ENCODE peak calls at places on chromosomes 1 and 21, in ten cellular contexts. Y, T, X, D, V, E, S, C, B and K are unnamed samples.
A peak's percentile ranks its signal among the peaks of the same experiment; 100 is the strongest.

GRCh38 chr1:117641536-117641935 is 35.7 kb downstream of the TENT5C start:
- DNase-seq in Y (no peak), T (no peak), X (no peak), D (no peak), V (peak; percentile 25), E (no peak), S (no peak), C (no peak), B (no peak), K (no peak)

GRCh38 chr1:58017641-58018040 is 528.9 kb downstream of the OMA1 start:
- DNase-seq in Y (no peak), T (no peak), X (no peak), D (no peak), V (no peak), E (no peak), S (no peak), C (no peak), B (no peak), K (no peak)

GRCh38 chr1:38274974-38275373 is 228.4 kb upstream of the POU3F1 start:
- DNase-seq in Y (no peak), T (peak; percentile 51), X (no peak), D (no peak), V (no peak), E (peak; percentile 15), S (no peak), C (no peak), B (peak; percentile 24), K (no peak)

GRCh38 chr1:226181996-226182714 is 4.4 kb downstream of the ACBD3 start:
- DNase-seq in Y (no peak), T (no peak), X (peak; percentile 56), D (peak; percentile 14), V (peak; percentile 62), E (peak; percentile 79), S (no peak), C (peak; percentile 50), B (peak; percentile 49), K (peak; percentile 45)

GRCh38 chr1:221822591-221822990 is 80.7 kb upstream of the DUSP10 start:
- DNase-seq in Y (no peak), T (no peak), X (no peak), D (no peak), V (no peak), E (no peak), S (no peak), C (no peak), B (no peak), K (no peak)

GRCh38 chr1:6882414-6882813 is 97.2 kb downstream of the CAMTA1 start:
- DNase-seq in Y (no peak), T (no peak), X (no peak), D (no peak), V (no peak), E (no peak), S (no peak), C (no peak), B (no peak), K (no peak)

GRCh38 chr1:20285510-20285909 is 5.2 kb upstream of the VWA5B1 start:
- DNase-seq in Y (no peak), T (no peak), X (no peak), D (no peak), V (no peak), E (no peak), S (no peak), C (no peak), B (no peak), K (no peak)

GRCh38 chr1:192521734-192522133 is 53.8 kb upstream of the RGS1 start:
- DNase-seq in Y (no peak), T (no peak), X (no peak), D (no peak), V (no peak), E (no peak), S (no peak), C (no peak), B (no peak), K (no peak)

GRCh38 chr1:176745945-176746344 is 283.0 kb downstream of the PAPPA2 start:
- DNase-seq in Y (no peak), T (no peak), X (no peak), D (no peak), V (no peak), E (peak; percentile 26), S (no peak), C (peak; percentile 12), B (no peak), K (no peak)

GRCh38 chr1:57089855-57090254 is 124.0 kb upstream of the C8B start:
- DNase-seq in Y (no peak), T (no peak), X (no peak), D (no peak), V (no peak), E (no peak), S (no peak), C (no peak), B (no peak), K (no peak)

GRCh38 chr1:187491082-187491720 is 662.5 kb downstream of the PLA2G4A start:
- DNase-seq in Y (no peak), T (no peak), X (no peak), D (peak; percentile 33), V (no peak), E (peak; percentile 12), S (no peak), C (peak; percentile 29), B (peak; percentile 40), K (no peak)

GRCh38 chr1:77469311-77469710 is 187.5 kb downstream of the AK5 start:
- DNase-seq in Y (no peak), T (no peak), X (no peak), D (no peak), V (no peak), E (no peak), S (no peak), C (no peak), B (no peak), K (no peak)

GRCh38 chr1:54111624-54112023 is 41.2 kb downstream of the CDCP2 start:
- DNase-seq in Y (no peak), T (peak; percentile 62), X (no peak), D (no peak), V (peak; percentile 36), E (no peak), S (no peak), C (no peak), B (no peak), K (no peak)

GRCh38 chr1:228082975-228083870 is 715 bp downstream of the ARF1 start:
- DNase-seq in Y (peak; percentile 56), T (no peak), X (peak; percentile 56), D (no peak), V (peak; percentile 78), E (peak; percentile 66), S (no peak), C (no peak), B (peak; percentile 78), K (no peak)

GRCh38 chr1:211639500-211640361 is 35.7 kb downstream of the NEK2 start:
- DNase-seq in Y (no peak), T (peak; percentile 82), X (no peak), D (no peak), V (peak; percentile 25), E (peak; percentile 92), S (no peak), C (peak; percentile 80), B (peak; percentile 29), K (peak; percentile 67)

GRCh38 chr21:41141031-41141457 is 26.9 kb upstream of the BACE2 start:
- DNase-seq in Y (no peak), T (peak; percentile 69), X (no peak), D (no peak), V (no peak), E (peak; percentile 96), S (no peak), C (peak; percentile 69), B (no peak), K (peak; percentile 16)

GRCh38 chr1:84298688-84299535 is 2.6 kb upstream of the SAMD13 start:
- DNase-seq in Y (peak; percentile 30), T (no peak), X (peak; percentile 20), D (peak; percentile 44), V (peak; percentile 62), E (peak; percentile 39), S (no peak), C (peak; percentile 13), B (peak; percentile 39), K (no peak)

GRCh38 chr1:160108888-160109662 is 6.5 kb upstream of the ATP1A2 start:
- DNase-seq in Y (no peak), T (no peak), X (no peak), D (no peak), V (no peak), E (peak; percentile 40), S (peak; percentile 3), C (no peak), B (peak; percentile 65), K (no peak)

GRCh38 chr1:175126347-175126746 is 58.7 kb downstream of the TNN start:
- DNase-seq in Y (no peak), T (no peak), X (no peak), D (no peak), V (no peak), E (no peak), S (no peak), C (no peak), B (no peak), K (no peak)

GRCh38 chr1:155052412-155053400 is 1.6 kb downstream of the ADAM15 start:
- DNase-seq in Y (no peak), T (no peak), X (peak; percentile 62), D (no peak), V (peak; percentile 76), E (peak; percentile 27), S (peak; percentile 80), C (peak; percentile 41), B (no peak), K (no peak)

GRCh38 chr1:173303984-173304383 is 96.9 kb upstream of the TNFSF4 start:
- DNase-seq in Y (no peak), T (no peak), X (no peak), D (no peak), V (no peak), E (no peak), S (no peak), C (no peak), B (no peak), K (no peak)

GRCh38 chr1:72037745-72038343 is 244.5 kb downstream of the NEGR1 start:
- DNase-seq in Y (no peak), T (no peak), X (no peak), D (peak; percentile 43), V (peak; percentile 46), E (peak; percentile 43), S (peak; percentile 35), C (peak; percentile 23), B (peak; percentile 74), K (no peak)

GRCh38 chr1:169112241-169112640 is 5.8 kb downstream of the ATP1B1 start:
- DNase-seq in Y (no peak), T (no peak), X (no peak), D (no peak), V (peak; percentile 57), E (peak; percentile 36), S (no peak), C (no peak), B (no peak), K (no peak)

GRCh38 chr1:61254629-61255323 is 172.4 kb downstream of the NFIA start:
- DNase-seq in Y (no peak), T (no peak), X (peak; percentile 68), D (no peak), V (no peak), E (peak; percentile 6), S (no peak), C (peak; percentile 38), B (peak; percentile 45), K (no peak)

GRCh38 chr21:44958471-44959191 is 18.8 kb downstream of the SLX9 start:
- DNase-seq in Y (no peak), T (no peak), X (peak; percentile 86), D (no peak), V (peak; percentile 67), E (peak; percentile 29), S (no peak), C (no peak), B (peak; percentile 50), K (no peak)

GRCh38 chr1:228647523-228648444 is 87.5 kb upstream of the RHOU start:
- DNase-seq in Y (peak; percentile 29), T (no peak), X (peak; percentile 44), D (peak; percentile 75), V (peak; percentile 54), E (peak; percentile 57), S (peak; percentile 53), C (peak; percentile 66), B (peak; percentile 70), K (peak; percentile 18)